ENCODE peak calls at places on chromosomes 11 and 22, in nine cellular contexts. B is PC-3; A is cerebellum; I is D341Med; W is skeletal muscle cell; C is stimulated activated CD4-positive, alpha-beta T cell treated with anti-CD3 and anti-CD28 coated beads, Interleukin-2, amount 100 ng/mL, for 48 hours; E is left lobe of liver; P is HFFc6; M is lower lobe of right lung. X is an unnamed sample.

GRCh38 chr22:22855617-22856308 is 31.9 kb upstream of the IGLL5 start:
- DNase-seq in C (peak; percentile 21), E (no peak), W (no peak), B (peak; percentile 22), M (no peak), A (no peak), I (peak; percentile 59), P (no peak), X (no peak)

GRCh38 chr11:2584812-2585565 is 114.8 kb downstream of the KCNQ1OT1 start:
- DNase-seq in B (no peak), C (no peak), M (peak; percentile 30), P (no peak), E (peak; percentile 40), W (no peak), I (peak; percentile 15), A (no peak), X (peak; percentile 48)

GRCh38 chr11:78203184-78203583 is 14.5 kb downstream of the USP35 start:
- DNase-seq in I (no peak), W (no peak), M (no peak), C (no peak), A (no peak), E (no peak), B (no peak), P (no peak), X (peak; percentile 19)

GRCh38 chr11:75815345-75815983 is 454 bp downstream of the UVRAG start:
- DNase-seq in W (no peak), M (peak; percentile 76), P (peak; percentile 37), E (no peak), I (peak; percentile 70), C (no peak), B (peak; percentile 33), A (no peak), X (peak; percentile 73)

GRCh38 chr11:86152006-86152862 is 83.3 kb upstream of the PICALM start:
- DNase-seq in W (no peak), E (no peak), P (peak; percentile 34), M (no peak), A (no peak), B (peak; percentile 22), C (no peak), I (no peak), X (no peak)

GRCh38 chr11:1459219-1459575 is 27.4 kb downstream of the MOB2 start:
- DNase-seq in B (no peak), P (no peak), W (no peak), M (no peak), E (no peak), I (no peak), A (no peak), C (no peak), X (no peak)

GRCh38 chr22:47172771-47173534 is 410.5 kb downstream of the TBC1D22A start:
- DNase-seq in A (no peak), E (peak; percentile 38), W (no peak), B (no peak), M (peak; percentile 30), C (no peak), P (no peak), I (no peak), X (peak; percentile 44)

GRCh38 chr11:126945319-126945718 is 55.3 kb downstream of the KIRREL3 start:
- DNase-seq in A (no peak), C (no peak), I (no peak), E (no peak), M (no peak), P (no peak), W (no peak), B (no peak), X (no peak)

X was measured in sciatic nerve.